ENCODE peak calls at places on chromosomes 5 and 9, in seven cellular contexts. A, R, L, P, Q, M and T are unnamed samples.

GRCh38 chr9:89743576-89744254 is 138.9 kb downstream of the GADD45G start:
- DNase-seq in A (no peak), R (no peak), L (peak), P (no peak), Q (peak), M (no peak), T (peak)

GRCh38 chr9:20623748-20624124 is 1.4 kb upstream of the MLLT3 start:
- DNase-seq in Q (no peak), R (no peak), A (peak), M (no peak), P (peak), L (peak), T (no peak)

GRCh38 chr5:149207821-149208220 is 63.8 kb upstream of the AFAP1L1 start:
- DNase-seq in M (no peak), A (no peak), R (no peak), L (no peak), P (no peak), Q (no peak), T (no peak)

GRCh38 chr9:136698681-136699246 is 11.5 kb upstream of the AGPAT2 start:
- DNase-seq in P (no peak), R (no peak), M (no peak), A (no peak), L (no peak), Q (no peak), T (no peak)

GRCh38 chr9:115022760-115023434 is 92.5 kb upstream of the TNFSF8 start:
- DNase-seq in M (no peak), A (peak), Q (no peak), R (peak), P (no peak), L (no peak), T (no peak)

GRCh38 chr5:111859533-111860270 is 102.7 kb upstream of the NREP start:
- DNase-seq in A (peak), M (no peak), R (peak), P (no peak), Q (no peak), L (no peak), T (no peak)

GRCh38 chr5:177455661-177456590 is 9.3 kb downstream of the PRR7 start:
- DNase-seq in M (peak), Q (peak), A (peak), P (peak), R (peak), L (peak), T (peak)

GRCh38 chr9:35696520-35697215 is 6.9 kb upstream of the TPM2 start:
- DNase-seq in M (peak), R (peak), L (peak), A (peak), P (no peak), Q (peak), T (peak)

GRCh38 chr9:130128782-130129424 is 43.3 kb upstream of the NCS1 start:
- DNase-seq in Q (no peak), P (no peak), A (peak), M (peak), L (no peak), R (peak), T (no peak)

GRCh38 chr5:98110791-98111190 is 662.7 kb upstream of the RGMB start:
- DNase-seq in A (peak), R (peak), P (no peak), M (no peak), L (no peak), Q (no peak), T (no peak)

GRCh38 chr5:98109561-98110006 is 663.9 kb upstream of the RGMB start:
- DNase-seq in M (no peak), L (no peak), R (peak), A (peak), P (no peak), Q (no peak), T (no peak)

GRCh38 chr5:98108497-98108896 is 665.0 kb upstream of the RGMB start:
- DNase-seq in A (peak), R (peak), M (no peak), L (no peak), P (no peak), Q (no peak), T (no peak)

GRCh38 chr5:98111686-98112085 is 661.8 kb upstream of the RGMB start:
- DNase-seq in L (peak), M (no peak), R (peak), A (peak), P (no peak), Q (no peak), T (no peak)

GRCh38 chr5:98110270-98110669 is 663.2 kb upstream of the RGMB start:
- DNase-seq in M (peak), L (no peak), R (peak), P (no peak), A (peak), Q (no peak), T (no peak)
- H3K23ac ChIP-seq in M (no peak), L (no peak), R (no peak), P (no peak), A (no peak), Q (no peak), T (no peak)

GRCh38 chr9:81132318-81132717 is 557.0 kb downstream of the TLE1 start:
- DNase-seq in R (peak), Q (no peak), A (peak), L (no peak), M (no peak), P (no peak), T (no peak)
- H3K23ac ChIP-seq in R (no peak), Q (no peak), A (no peak), L (no peak), M (no peak), P (no peak), T (no peak)

GRCh38 chr9:33932078-33932807 is 115.3 kb downstream of the UBE2R2 start:
- DNase-seq in Q (no peak), L (no peak), A (no peak), P (no peak), R (no peak), M (peak), T (no peak)
- H3K23ac ChIP-seq in Q (no peak), L (no peak), A (no peak), P (no peak), R (no peak), M (no peak), T (no peak)

GRCh38 chr5:17146280-17146841 is 71.1 kb upstream of the BASP1 start:
- DNase-seq in Q (no peak), A (no peak), M (no peak), L (no peak), R (no peak), P (no peak), T (no peak)
- H3K23ac ChIP-seq in Q (no peak), A (peak), M (no peak), L (no peak), R (no peak), P (no peak), T (no peak)

GRCh38 chr9:119611564-119611963 is 242.3 kb upstream of the BRINP1 start:
- DNase-seq in L (no peak), Q (no peak), M (no peak), P (no peak), A (no peak), R (no peak), T (no peak)
- H3K23ac ChIP-seq in L (no peak), Q (no peak), M (no peak), P (no peak), A (no peak), R (no peak), T (no peak)